ENCODE peak calls at places on chromosomes 16 and 17, in seven cellular contexts. One of them, this sample, is unnamed.

GRCh38 chr16:28845173-28846079 is 722 bp downstream of the TUFM start:
- DNase-seq in Panc1: no peak
- DNase-seq in GM12865: peak; percentile 70
- DNase-seq in stomach: peak; percentile 61
- DNase-seq in Caco-2: peak; percentile 28
- DNase-seq in hepatocyte: peak; percentile 69
- DNase-seq in ovary: no peak
- DNase-seq in this sample: peak; percentile 42

GRCh38 chr16:24409045-24409444 is 130.3 kb upstream of the RBBP6 start:
- DNase-seq in Panc1: no peak
- DNase-seq in hepatocyte: no peak
- DNase-seq in ovary: no peak
- DNase-seq in GM12865: peak; percentile 53
- DNase-seq in Caco-2: peak; percentile 7
- DNase-seq in stomach: no peak
- DNase-seq in this sample: peak; percentile 21

GRCh38 chr16:89269805-89270665 is 52.5 kb downstream of the ZNF778 start:
- DNase-seq in Caco-2: no peak
- DNase-seq in hepatocyte: no peak
- DNase-seq in stomach: no peak
- DNase-seq in Panc1: no peak
- DNase-seq in GM12865: no peak
- DNase-seq in ovary: no peak
- DNase-seq in this sample: no peak

GRCh38 chr17:78939615-78940014 is 14.4 kb upstream of the TIMP2 start:
- DNase-seq in hepatocyte: no peak
- DNase-seq in Caco-2: no peak
- DNase-seq in GM12865: no peak
- DNase-seq in ovary: no peak
- DNase-seq in stomach: no peak
- DNase-seq in Panc1: no peak
- DNase-seq in this sample: no peak

GRCh38 chr17:75138519-75138918 is 7.0 kb upstream of the NT5C start:
- DNase-seq in GM12865: no peak
- DNase-seq in stomach: no peak
- DNase-seq in Caco-2: no peak
- DNase-seq in Panc1: no peak
- DNase-seq in ovary: no peak
- DNase-seq in hepatocyte: no peak
- DNase-seq in this sample: no peak

GRCh38 chr17:58997756-58998553 is 108.7 kb downstream of the TRIM37 start:
- DNase-seq in ovary: no peak
- DNase-seq in hepatocyte: no peak
- DNase-seq in Panc1: no peak
- DNase-seq in stomach: no peak
- DNase-seq in GM12865: no peak
- DNase-seq in Caco-2: no peak
- DNase-seq in this sample: no peak

GRCh38 chr17:8940866-8941471 is 24.5 kb downstream of the PIK3R5 start:
- DNase-seq in hepatocyte: no peak
- DNase-seq in Panc1: no peak
- DNase-seq in Caco-2: no peak
- DNase-seq in ovary: no peak
- DNase-seq in stomach: no peak
- DNase-seq in GM12865: peak; percentile 36
- DNase-seq in this sample: no peak

GRCh38 chr17:81615401-81615930 is 21.4 kb downstream of the NPLOC4 start:
- DNase-seq in ovary: no peak
- DNase-seq in hepatocyte: no peak
- DNase-seq in GM12865: peak; percentile 22
- DNase-seq in Caco-2: no peak
- DNase-seq in Panc1: no peak
- DNase-seq in stomach: no peak
- DNase-seq in this sample: no peak

GRCh38 chr16:12204601-12205000 is 228.1 kb downstream of the SNX29 start:
- DNase-seq in GM12865: no peak
- DNase-seq in ovary: no peak
- DNase-seq in stomach: no peak
- DNase-seq in Caco-2: no peak
- DNase-seq in Panc1: no peak
- DNase-seq in hepatocyte: no peak
- DNase-seq in this sample: no peak

GRCh38 chr17:2171725-2172446 is 117.0 kb downstream of the HIC1 start:
- DNase-seq in hepatocyte: peak; percentile 88
- DNase-seq in stomach: peak; percentile 74
- DNase-seq in Panc1: no peak
- DNase-seq in GM12865: no peak
- DNase-seq in Caco-2: no peak
- DNase-seq in ovary: peak; percentile 88
- DNase-seq in this sample: no peak

GRCh38 chr16:85995591-85996461 is 96.9 kb downstream of the IRF8 start:
- DNase-seq in hepatocyte: peak; percentile 35
- DNase-seq in stomach: peak; percentile 22
- DNase-seq in GM12865: peak; percentile 82
- DNase-seq in Panc1: no peak
- DNase-seq in Caco-2: no peak
- DNase-seq in ovary: no peak
- DNase-seq in this sample: peak; percentile 49

GRCh38 chr17:28491860-28492259 is 14.3 kb upstream of the FOXN1 start:
- DNase-seq in Caco-2: no peak
- DNase-seq in Panc1: no peak
- DNase-seq in stomach: no peak
- DNase-seq in hepatocyte: no peak
- DNase-seq in ovary: no peak
- DNase-seq in GM12865: no peak
- DNase-seq in this sample: no peak

GRCh38 chr17:67959510-67959909 is 36.8 kb downstream of the C17orf58 start:
- DNase-seq in GM12865: no peak
- DNase-seq in Panc1: no peak
- DNase-seq in hepatocyte: peak; percentile 64
- DNase-seq in stomach: no peak
- DNase-seq in ovary: no peak
- DNase-seq in Caco-2: peak; percentile 21
- DNase-seq in this sample: no peak

GRCh38 chr17:59844884-59845594 is 47.7 kb downstream of the TUBD1 start:
- DNase-seq in ovary: no peak
- DNase-seq in stomach: no peak
- DNase-seq in hepatocyte: peak; percentile 13
- DNase-seq in GM12865: peak; percentile 34
- DNase-seq in Panc1: no peak
- DNase-seq in Caco-2: peak; percentile 45
- DNase-seq in this sample: no peak

GRCh38 chr17:61389670-61390478 is 9.8 kb upstream of the TBX2 start:
- DNase-seq in Panc1: no peak
- DNase-seq in stomach: peak; percentile 57
- DNase-seq in hepatocyte: peak; percentile 74
- DNase-seq in GM12865: peak; percentile 51
- DNase-seq in Caco-2: peak; percentile 58
- DNase-seq in ovary: no peak
- DNase-seq in this sample: peak; percentile 70

GRCh38 chr16:85573696-85574641 is 39.2 kb upstream of the GSE1 start:
- DNase-seq in Caco-2: no peak
- DNase-seq in GM12865: no peak
- DNase-seq in hepatocyte: peak; percentile 80
- DNase-seq in stomach: no peak
- DNase-seq in Panc1: no peak
- DNase-seq in ovary: peak; percentile 80
- DNase-seq in this sample: no peak

GRCh38 chr16:53912155-53912554 is 208.2 kb downstream of the FTO start:
- DNase-seq in hepatocyte: peak; percentile 52
- DNase-seq in ovary: no peak
- DNase-seq in Panc1: no peak
- DNase-seq in Caco-2: peak; percentile 60
- DNase-seq in GM12865: peak; percentile 7
- DNase-seq in stomach: no peak
- DNase-seq in this sample: peak; percentile 18

GRCh38 chr16:53913082-53913870 is 209.3 kb downstream of the FTO start:
- DNase-seq in GM12865: no peak
- DNase-seq in hepatocyte: peak; percentile 13
- DNase-seq in Caco-2: no peak
- DNase-seq in Panc1: no peak
- DNase-seq in ovary: peak; percentile 34
- DNase-seq in stomach: no peak
- DNase-seq in this sample: no peak

GRCh38 chr16:53911506-53911905 is 207.6 kb downstream of the FTO start:
- DNase-seq in GM12865: no peak
- DNase-seq in hepatocyte: no peak
- DNase-seq in stomach: no peak
- DNase-seq in Caco-2: no peak
- DNase-seq in Panc1: no peak
- DNase-seq in ovary: no peak
- DNase-seq in this sample: no peak

GRCh38 chr16:53913920-53914319 is 210.0 kb downstream of the FTO start:
- DNase-seq in ovary: peak; percentile 16
- DNase-seq in Caco-2: no peak
- DNase-seq in stomach: no peak
- DNase-seq in hepatocyte: no peak
- DNase-seq in Panc1: no peak
- DNase-seq in GM12865: no peak
- DNase-seq in this sample: no peak

DNA sequence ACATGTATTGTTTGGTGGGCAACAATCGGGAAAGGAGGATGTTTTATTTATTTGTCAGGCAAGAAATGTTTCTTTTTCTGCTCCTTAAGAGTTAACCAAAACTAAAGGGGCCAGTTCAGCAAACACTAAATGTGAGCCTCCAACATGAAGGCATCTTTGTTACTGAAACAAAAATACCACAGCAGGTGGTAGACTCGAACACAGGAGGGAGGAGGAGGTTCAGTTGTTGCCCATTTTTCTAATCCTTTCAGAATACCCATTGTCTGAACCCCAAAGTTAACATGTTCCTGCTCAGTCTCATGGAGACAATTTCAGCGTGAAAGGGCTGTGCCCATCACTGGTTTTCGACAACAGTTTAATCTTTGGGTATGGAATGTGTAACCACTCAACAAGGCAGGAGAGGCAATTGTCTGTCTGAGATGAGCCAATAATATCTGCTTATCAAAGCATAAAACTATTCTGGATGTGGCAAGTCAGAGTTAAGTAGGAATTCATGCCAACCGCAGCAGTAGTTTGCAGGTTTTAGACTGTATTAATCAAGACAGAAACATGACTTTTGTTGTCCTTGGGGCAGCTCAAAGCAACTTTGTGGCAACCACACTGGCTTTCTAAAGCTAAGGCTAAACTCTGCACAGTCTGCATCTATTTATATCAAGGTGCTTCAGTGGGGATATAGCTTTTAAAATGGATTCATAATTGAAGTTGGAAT is 211.7 kb downstream of the FTO start:
- DNase-seq in hepatocyte: no peak
- DNase-seq in ovary: no peak
- DNase-seq in Caco-2: no peak
- DNase-seq in GM12865: no peak
- DNase-seq in stomach: no peak
- DNase-seq in Panc1: no peak
- DNase-seq in this sample: no peak
- TF ChIP-seq CTCF in hepatocyte: no peak
- TF ChIP-seq CTCF in ovary: no peak
- TF ChIP-seq CTCF in Caco-2: no peak
- TF ChIP-seq CTCF in GM12865: no peak
- TF ChIP-seq CTCF in stomach: no peak
- TF ChIP-seq CTCF in Panc1: no peak
- TF ChIP-seq CTCF in this sample: no peak

DNA sequence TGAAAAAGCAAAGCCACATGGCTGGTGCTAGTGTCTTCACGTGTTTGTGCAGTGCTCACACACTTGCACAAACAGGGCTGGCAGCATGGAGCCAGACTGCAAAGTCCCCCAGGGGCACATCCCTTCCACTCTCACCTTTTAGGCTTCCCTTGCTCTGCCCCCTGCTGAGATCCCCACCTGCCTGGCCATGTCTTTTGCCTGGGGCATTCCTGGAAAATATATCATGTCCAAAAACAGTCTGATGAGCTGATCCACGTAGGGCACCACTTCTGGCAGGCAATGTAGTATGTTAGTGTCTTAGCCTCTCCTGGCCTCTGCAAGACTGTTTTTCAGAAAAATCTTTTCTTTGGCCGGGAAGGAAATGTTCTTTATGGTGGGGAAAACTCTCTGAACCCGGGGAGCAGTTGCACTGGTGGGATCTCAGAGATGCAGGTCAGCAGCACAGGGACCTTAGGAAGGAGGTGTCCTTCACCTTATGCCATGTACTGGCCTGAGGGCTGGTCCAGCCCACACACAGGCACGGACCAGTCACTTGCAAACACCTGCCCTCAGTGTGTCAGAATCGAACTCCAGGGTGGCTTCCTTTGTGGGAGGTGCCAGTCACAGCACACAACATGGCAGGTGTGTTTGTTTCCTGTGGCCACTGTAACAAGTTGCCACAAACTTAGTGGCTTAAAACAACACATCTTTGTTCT is 46.4 kb downstream of the MPRIP start:
- DNase-seq in stomach: no peak
- DNase-seq in ovary: peak; percentile 5
- DNase-seq in Panc1: no peak
- DNase-seq in GM12865: peak; percentile 22
- DNase-seq in hepatocyte: no peak
- DNase-seq in Caco-2: no peak
- DNase-seq in this sample: no peak
- TF ChIP-seq CTCF in stomach: no peak
- TF ChIP-seq CTCF in ovary: no peak
- TF ChIP-seq CTCF in Panc1: no peak
- TF ChIP-seq CTCF in GM12865: no peak
- TF ChIP-seq CTCF in hepatocyte: no peak
- TF ChIP-seq CTCF in Caco-2: no peak
- TF ChIP-seq CTCF in this sample: no peak

DNA sequence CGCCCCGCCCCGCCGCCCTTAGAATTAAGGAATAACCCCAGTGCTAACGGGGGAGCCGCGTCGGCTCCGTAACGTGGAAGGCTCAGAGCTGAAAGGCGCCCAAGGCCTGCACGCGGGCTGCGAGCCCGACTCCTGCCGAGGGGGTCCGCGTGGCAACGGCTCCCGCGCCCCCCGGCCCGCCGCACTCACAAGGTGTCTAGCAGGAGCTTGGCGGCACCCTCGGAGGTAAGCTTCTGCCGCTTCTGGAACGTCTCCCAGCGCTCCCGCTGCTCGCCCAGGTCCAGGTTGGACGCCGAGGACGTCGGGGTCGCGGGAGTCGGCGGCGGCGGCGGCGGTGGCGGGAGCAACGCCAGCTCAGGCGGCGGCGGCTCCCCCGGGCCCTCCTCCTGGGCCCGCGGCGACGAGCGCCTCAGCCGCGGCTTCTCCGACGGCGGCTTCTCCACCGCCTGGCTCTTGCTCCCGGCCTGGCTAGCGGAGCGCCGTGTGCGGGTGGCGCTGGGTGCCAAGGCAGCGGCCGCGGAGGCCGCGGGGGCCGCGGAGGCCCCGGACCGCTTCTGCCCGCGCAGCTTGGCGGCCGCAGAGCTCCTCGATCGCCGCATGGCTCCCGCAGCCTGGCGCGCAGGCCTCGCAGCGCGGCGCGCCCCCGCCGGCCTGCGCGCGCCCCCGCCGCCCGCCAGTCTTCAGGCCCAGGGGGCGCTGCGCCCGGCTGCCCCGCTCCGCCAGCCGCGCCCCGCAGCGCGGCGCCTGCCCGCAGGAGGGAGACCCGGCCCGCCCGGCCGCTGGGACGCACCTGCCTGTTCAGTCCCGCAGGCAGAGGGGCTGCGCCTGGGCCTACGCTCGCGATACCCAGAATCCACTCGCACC is at the start of gene CENPV:
- DNase-seq in GM12865: peak; percentile 76
- DNase-seq in Caco-2: peak; percentile 82
- DNase-seq in ovary: peak; percentile 61
- DNase-seq in hepatocyte: peak; percentile 85
- DNase-seq in Panc1: no peak
- DNase-seq in stomach: peak; percentile 64
- DNase-seq in this sample: peak; percentile 85
- TF ChIP-seq CTCF in GM12865: peak; percentile 28
- TF ChIP-seq CTCF in Caco-2: no peak
- TF ChIP-seq CTCF in ovary: peak; percentile 19
- TF ChIP-seq CTCF in hepatocyte: no peak
- TF ChIP-seq CTCF in Panc1: peak; percentile 81
- TF ChIP-seq CTCF in stomach: no peak
- TF ChIP-seq CTCF in this sample: peak; percentile 67

GRCh38 chr17:39979865-39980401 is 674 bp upstream of the PSMD3 start:
- DNase-seq in Panc1: peak; percentile 10
- DNase-seq in hepatocyte: peak; percentile 60
- DNase-seq in ovary: no peak
- DNase-seq in stomach: no peak
- DNase-seq in GM12865: peak; percentile 38
- DNase-seq in Caco-2: peak; percentile 53
- DNase-seq in this sample: no peak
- TF ChIP-seq CTCF in Panc1: no peak
- TF ChIP-seq CTCF in hepatocyte: peak; percentile 20
- TF ChIP-seq CTCF in ovary: no peak
- TF ChIP-seq CTCF in stomach: no peak
- TF ChIP-seq CTCF in GM12865: peak; percentile 17
- TF ChIP-seq CTCF in Caco-2: peak; percentile 57
- TF ChIP-seq CTCF in this sample: no peak